ENCODE peak calls at places on chromosomes 7 and 10, in ten cellular contexts. One of them, this sample, is unnamed.

GRCh38 chr7:139820089-139820488 is 9.0 kb upstream of the TBXAS1 start:
- DNase-seq in H1: no peak
- DNase-seq in cardiac muscle cell: no peak
- DNase-seq in right cardiac atrium: peak; percentile 15
- DNase-seq in fibroblast of lung: no peak
- DNase-seq in CD4-positive, alpha-beta T cell: no peak
- DNase-seq in lower lobe of right lung: no peak
- DNase-seq in right atrium auricular region: no peak
- DNase-seq in stomach: no peak
- DNase-seq in epithelial cell of prostate: peak; percentile 72
- DNase-seq in this sample: no peak

GRCh38 chr10:11089272-11089671 is 71.6 kb downstream of the CELF2 start:
- DNase-seq in H1: no peak
- DNase-seq in cardiac muscle cell: no peak
- DNase-seq in right cardiac atrium: no peak
- DNase-seq in fibroblast of lung: no peak
- DNase-seq in CD4-positive, alpha-beta T cell: no peak
- DNase-seq in lower lobe of right lung: no peak
- DNase-seq in right atrium auricular region: no peak
- DNase-seq in stomach: no peak
- DNase-seq in epithelial cell of prostate: no peak
- DNase-seq in this sample: no peak

GRCh38 chr10:35626971-35627507 is 15.1 kb downstream of the FZD8 start:
- DNase-seq in H1: no peak
- DNase-seq in cardiac muscle cell: no peak
- DNase-seq in right cardiac atrium: no peak
- DNase-seq in fibroblast of lung: peak; percentile 21
- DNase-seq in CD4-positive, alpha-beta T cell: no peak
- DNase-seq in lower lobe of right lung: no peak
- DNase-seq in right atrium auricular region: no peak
- DNase-seq in stomach: no peak
- DNase-seq in epithelial cell of prostate: no peak
- DNase-seq in this sample: no peak

GRCh38 chr7:157666530-157667040 is 329.8 kb downstream of the DNAJB6 start:
- DNase-seq in H1: no peak
- DNase-seq in cardiac muscle cell: no peak
- DNase-seq in right cardiac atrium: no peak
- DNase-seq in fibroblast of lung: no peak
- DNase-seq in CD4-positive, alpha-beta T cell: no peak
- DNase-seq in lower lobe of right lung: no peak
- DNase-seq in right atrium auricular region: no peak
- DNase-seq in stomach: no peak
- DNase-seq in epithelial cell of prostate: no peak
- DNase-seq in this sample: no peak

GRCh38 chr7:92421676-92422435 is 25.4 kb upstream of the GATAD1 start:
- DNase-seq in H1: no peak
- DNase-seq in cardiac muscle cell: peak; percentile 73
- DNase-seq in right cardiac atrium: no peak
- DNase-seq in fibroblast of lung: no peak
- DNase-seq in CD4-positive, alpha-beta T cell: no peak
- DNase-seq in lower lobe of right lung: no peak
- DNase-seq in right atrium auricular region: no peak
- DNase-seq in stomach: no peak
- DNase-seq in epithelial cell of prostate: no peak
- DNase-seq in this sample: no peak

GRCh38 chr7:28407643-28408042 is 4.7 kb upstream of the CREB5 start:
- DNase-seq in H1: no peak
- DNase-seq in cardiac muscle cell: no peak
- DNase-seq in right cardiac atrium: no peak
- DNase-seq in fibroblast of lung: peak; percentile 81
- DNase-seq in CD4-positive, alpha-beta T cell: no peak
- DNase-seq in lower lobe of right lung: no peak
- DNase-seq in right atrium auricular region: no peak
- DNase-seq in stomach: no peak
- DNase-seq in epithelial cell of prostate: peak; percentile 82
- DNase-seq in this sample: no peak

GRCh38 chr7:156793334-156793733 is 99.6 kb downstream of the LMBR1 start:
- DNase-seq in H1: no peak
- DNase-seq in cardiac muscle cell: no peak
- DNase-seq in right cardiac atrium: no peak
- DNase-seq in fibroblast of lung: no peak
- DNase-seq in CD4-positive, alpha-beta T cell: no peak
- DNase-seq in lower lobe of right lung: no peak
- DNase-seq in right atrium auricular region: no peak
- DNase-seq in stomach: no peak
- DNase-seq in epithelial cell of prostate: no peak
- DNase-seq in this sample: no peak

GRCh38 chr7:157466473-157467261 is 129.9 kb downstream of the DNAJB6 start:
- DNase-seq in H1: no peak
- DNase-seq in cardiac muscle cell: no peak
- DNase-seq in right cardiac atrium: no peak
- DNase-seq in fibroblast of lung: no peak
- DNase-seq in CD4-positive, alpha-beta T cell: no peak
- DNase-seq in lower lobe of right lung: peak; percentile 5
- DNase-seq in right atrium auricular region: peak; percentile 32
- DNase-seq in stomach: peak; percentile 17
- DNase-seq in epithelial cell of prostate: no peak
- DNase-seq in this sample: no peak

GRCh38 chr7:80428161-80429054 is 83.5 kb downstream of the GNAT3 start:
- DNase-seq in H1: no peak
- DNase-seq in cardiac muscle cell: peak; percentile 52
- DNase-seq in right cardiac atrium: no peak
- DNase-seq in fibroblast of lung: peak; percentile 82
- DNase-seq in CD4-positive, alpha-beta T cell: no peak
- DNase-seq in lower lobe of right lung: no peak
- DNase-seq in right atrium auricular region: no peak
- DNase-seq in stomach: no peak
- DNase-seq in epithelial cell of prostate: no peak
- DNase-seq in this sample: no peak

GRCh38 chr10:59687657-59688056 is 22.0 kb downstream of the SLC16A9 start:
- DNase-seq in H1: no peak
- DNase-seq in cardiac muscle cell: no peak
- DNase-seq in right cardiac atrium: no peak
- DNase-seq in fibroblast of lung: no peak
- DNase-seq in CD4-positive, alpha-beta T cell: no peak
- DNase-seq in lower lobe of right lung: no peak
- DNase-seq in right atrium auricular region: no peak
- DNase-seq in stomach: no peak
- DNase-seq in epithelial cell of prostate: no peak
- DNase-seq in this sample: no peak

GRCh38 chr7:155961241-155962190 is 149.3 kb upstream of the SHH start:
- DNase-seq in H1: no peak
- DNase-seq in cardiac muscle cell: no peak
- DNase-seq in right cardiac atrium: no peak
- DNase-seq in fibroblast of lung: no peak
- DNase-seq in CD4-positive, alpha-beta T cell: no peak
- DNase-seq in lower lobe of right lung: peak; percentile 68
- DNase-seq in right atrium auricular region: peak; percentile 16
- DNase-seq in stomach: peak; percentile 71
- DNase-seq in epithelial cell of prostate: peak; percentile 81
- DNase-seq in this sample: peak; percentile 5

GRCh38 chr10:35912615-35913170 is 270.6 kb upstream of the FZD8 start:
- DNase-seq in H1: no peak
- DNase-seq in cardiac muscle cell: no peak
- DNase-seq in right cardiac atrium: no peak
- DNase-seq in fibroblast of lung: peak; percentile 60
- DNase-seq in CD4-positive, alpha-beta T cell: no peak
- DNase-seq in lower lobe of right lung: no peak
- DNase-seq in right atrium auricular region: no peak
- DNase-seq in stomach: no peak
- DNase-seq in epithelial cell of prostate: no peak
- DNase-seq in this sample: no peak

GRCh38 chr10:99529483-99530107 is 3.1 kb upstream of the NKX2-3 start:
- DNase-seq in H1: no peak
- DNase-seq in cardiac muscle cell: no peak
- DNase-seq in right cardiac atrium: no peak
- DNase-seq in fibroblast of lung: peak; percentile 34
- DNase-seq in CD4-positive, alpha-beta T cell: no peak
- DNase-seq in lower lobe of right lung: no peak
- DNase-seq in right atrium auricular region: no peak
- DNase-seq in stomach: no peak
- DNase-seq in epithelial cell of prostate: no peak
- DNase-seq in this sample: no peak

DNA sequence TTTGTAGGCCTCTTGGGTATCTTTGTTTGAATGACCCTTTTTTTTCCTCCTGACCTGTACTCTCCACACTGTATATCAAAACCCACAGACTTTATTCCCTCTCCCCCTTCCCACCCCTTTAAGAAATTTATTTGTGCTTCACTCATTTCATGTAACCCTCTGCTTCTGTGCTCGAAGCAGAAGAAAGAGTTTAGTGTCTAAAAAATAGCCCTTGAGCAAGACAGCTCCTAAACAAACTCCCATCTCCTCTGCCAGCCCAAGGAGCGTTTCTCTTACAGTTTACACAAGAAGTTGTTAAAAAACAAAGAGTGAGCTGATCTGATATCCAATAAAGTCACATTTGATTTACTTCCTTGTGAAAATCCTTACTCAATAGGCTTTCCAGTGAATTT is 141.3 kb downstream of the BAMBI start:
- DNase-seq in H1: no peak
- DNase-seq in cardiac muscle cell: no peak
- DNase-seq in right cardiac atrium: no peak
- DNase-seq in fibroblast of lung: peak; percentile 16
- DNase-seq in CD4-positive, alpha-beta T cell: no peak
- DNase-seq in lower lobe of right lung: no peak
- DNase-seq in right atrium auricular region: no peak
- DNase-seq in stomach: no peak
- DNase-seq in epithelial cell of prostate: no peak
- DNase-seq in this sample: no peak
- H3K27ac ChIP-seq in H1: no peak overlapping the region
- H3K27ac ChIP-seq in cardiac muscle cell: peak overlapping the region; percentile 26
- H3K27ac ChIP-seq in right cardiac atrium: no peak overlapping the region
- H3K27ac ChIP-seq in fibroblast of lung: no peak overlapping the region
- H3K27ac ChIP-seq in CD4-positive, alpha-beta T cell: no peak overlapping the region
- H3K27ac ChIP-seq in lower lobe of right lung: no peak overlapping the region
- H3K27ac ChIP-seq in right atrium auricular region: no peak overlapping the region
- H3K27ac ChIP-seq in stomach: no peak overlapping the region
- H3K27ac ChIP-seq in epithelial cell of prostate: no peak overlapping the region
- H3K27ac ChIP-seq in this sample: no peak overlapping the region

GRCh38 chr7:73578342-73579124 is at the start of gene TBL2:
- DNase-seq in H1: peak; percentile 97
- DNase-seq in cardiac muscle cell: peak; percentile 100
- DNase-seq in right cardiac atrium: peak; percentile 99
- DNase-seq in fibroblast of lung: peak; percentile 99
- DNase-seq in CD4-positive, alpha-beta T cell: peak; percentile 99
- DNase-seq in lower lobe of right lung: peak; percentile 99
- DNase-seq in right atrium auricular region: peak; percentile 98
- DNase-seq in stomach: peak; percentile 100
- DNase-seq in epithelial cell of prostate: peak; percentile 85
- DNase-seq in this sample: peak; percentile 98
- H3K27ac ChIP-seq in H1: no peak within 1 kb of the TSS
- H3K27ac ChIP-seq in cardiac muscle cell: peak within 1 kb of the TSS; percentile 91
- H3K27ac ChIP-seq in right cardiac atrium: peak within 1 kb of the TSS; percentile 87
- H3K27ac ChIP-seq in fibroblast of lung: peak within 1 kb of the TSS; percentile 92
- H3K27ac ChIP-seq in CD4-positive, alpha-beta T cell: peak within 1 kb of the TSS; percentile 78
- H3K27ac ChIP-seq in lower lobe of right lung: peak within 1 kb of the TSS; percentile 90
- H3K27ac ChIP-seq in right atrium auricular region: peak within 1 kb of the TSS; percentile 93
- H3K27ac ChIP-seq in stomach: peak within 1 kb of the TSS; percentile 92
- H3K27ac ChIP-seq in epithelial cell of prostate: peak within 1 kb of the TSS; percentile 72
- H3K27ac ChIP-seq in this sample: peak within 1 kb of the TSS; percentile 84

DNA sequence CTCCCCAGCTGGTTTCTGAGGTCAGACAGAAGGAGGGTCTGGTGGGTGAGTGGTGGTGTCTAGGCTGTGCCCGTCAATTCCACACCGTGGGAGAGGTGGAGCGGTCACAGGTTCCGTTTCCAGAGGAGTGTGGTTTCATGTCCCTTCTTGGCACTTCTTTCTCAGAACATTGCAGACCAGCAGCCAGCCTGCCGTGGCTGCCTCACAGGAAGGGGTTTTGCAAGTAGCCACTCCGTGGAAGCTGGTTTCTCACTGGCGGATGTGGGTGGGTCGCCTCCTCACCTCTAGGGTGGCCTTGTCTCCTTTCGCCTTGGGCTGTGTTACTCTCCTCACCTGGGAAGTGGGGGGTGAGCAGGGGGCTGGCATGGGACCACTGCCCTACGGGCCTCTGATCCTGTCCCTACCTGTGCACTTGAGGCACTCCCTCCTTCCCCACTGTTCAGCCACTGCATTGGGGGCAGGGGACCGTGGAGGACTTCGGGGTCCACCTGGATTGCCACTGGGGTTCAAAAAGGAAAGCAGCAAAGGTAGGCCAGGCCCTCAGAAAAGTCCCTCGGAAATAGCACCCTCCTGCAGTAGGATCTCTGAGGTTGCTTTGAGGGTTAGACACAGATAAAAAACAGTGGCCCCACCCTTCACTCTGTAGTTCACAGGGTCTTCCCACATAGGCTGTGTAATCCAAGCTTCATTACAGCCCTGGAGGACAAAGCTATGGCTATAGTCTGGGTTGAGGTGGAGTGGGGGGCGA is 33.9 kb downstream of the TSPAN14 start:
- DNase-seq in H1: no peak
- DNase-seq in cardiac muscle cell: no peak
- DNase-seq in right cardiac atrium: peak; percentile 72
- DNase-seq in fibroblast of lung: no peak
- DNase-seq in CD4-positive, alpha-beta T cell: no peak
- DNase-seq in lower lobe of right lung: peak; percentile 83
- DNase-seq in right atrium auricular region: no peak
- DNase-seq in stomach: peak; percentile 39
- DNase-seq in epithelial cell of prostate: no peak
- DNase-seq in this sample: no peak
- H3K27ac ChIP-seq in H1: no peak overlapping the region
- H3K27ac ChIP-seq in cardiac muscle cell: no peak overlapping the region
- H3K27ac ChIP-seq in right cardiac atrium: no peak overlapping the region
- H3K27ac ChIP-seq in fibroblast of lung: no peak overlapping the region
- H3K27ac ChIP-seq in CD4-positive, alpha-beta T cell: peak overlapping the region; percentile 84
- H3K27ac ChIP-seq in lower lobe of right lung: peak overlapping the region; percentile 76
- H3K27ac ChIP-seq in right atrium auricular region: no peak overlapping the region
- H3K27ac ChIP-seq in stomach: peak overlapping the region; percentile 0
- H3K27ac ChIP-seq in epithelial cell of prostate: peak overlapping the region; percentile 45
- H3K27ac ChIP-seq in this sample: no peak overlapping the region

DNA sequence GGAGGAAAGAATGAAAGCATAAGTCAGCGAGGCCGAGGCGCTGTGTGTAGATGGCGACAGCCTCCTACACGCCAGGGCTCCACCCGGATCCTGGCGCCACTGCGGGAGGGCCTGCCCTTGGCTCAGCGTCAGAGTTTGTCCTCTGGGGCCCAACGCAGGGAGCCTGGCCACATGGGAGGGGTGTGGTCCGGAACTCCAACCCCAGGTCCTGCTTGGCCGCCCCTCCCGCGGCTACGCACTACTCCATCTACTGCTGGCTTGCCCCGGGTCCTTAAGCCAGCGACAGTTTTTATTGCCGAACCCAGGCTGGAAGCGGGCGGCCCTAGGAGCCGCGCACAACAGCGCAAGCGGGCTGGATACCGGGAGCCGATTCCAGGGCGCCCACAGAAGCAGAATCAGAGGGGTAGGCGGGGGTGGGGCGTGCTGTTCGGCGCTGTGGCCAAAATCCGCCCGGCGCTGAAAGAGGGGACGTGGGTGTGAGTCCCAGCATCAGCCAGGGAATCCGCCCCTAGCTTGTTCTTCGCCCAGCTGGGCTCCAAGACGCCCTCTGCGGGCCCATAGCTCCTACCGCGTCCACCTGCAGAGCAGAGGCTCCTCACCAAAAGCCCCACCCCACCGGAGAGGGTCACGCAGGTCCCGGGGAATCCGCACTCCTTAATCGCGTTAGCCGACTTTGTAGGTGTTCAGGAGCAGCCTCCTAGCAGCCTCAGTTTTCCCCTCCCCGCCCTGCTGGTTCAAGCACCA is 4.5 kb downstream of the KAZALD1 start:
- DNase-seq in H1: no peak
- DNase-seq in cardiac muscle cell: peak; percentile 75
- DNase-seq in right cardiac atrium: peak; percentile 95
- DNase-seq in fibroblast of lung: peak; percentile 79
- DNase-seq in CD4-positive, alpha-beta T cell: peak; percentile 28
- DNase-seq in lower lobe of right lung: peak; percentile 91
- DNase-seq in right atrium auricular region: peak; percentile 92
- DNase-seq in stomach: peak; percentile 94
- DNase-seq in epithelial cell of prostate: no peak
- DNase-seq in this sample: no peak
- H3K27ac ChIP-seq in H1: no peak overlapping the region
- H3K27ac ChIP-seq in cardiac muscle cell: peak overlapping the region; percentile 52
- H3K27ac ChIP-seq in right cardiac atrium: peak overlapping the region; percentile 53
- H3K27ac ChIP-seq in fibroblast of lung: peak overlapping the region; percentile 48
- H3K27ac ChIP-seq in CD4-positive, alpha-beta T cell: no peak overlapping the region
- H3K27ac ChIP-seq in lower lobe of right lung: peak overlapping the region; percentile 76
- H3K27ac ChIP-seq in right atrium auricular region: peak overlapping the region; percentile 75
- H3K27ac ChIP-seq in stomach: peak overlapping the region; percentile 98
- H3K27ac ChIP-seq in epithelial cell of prostate: peak overlapping the region; percentile 47
- H3K27ac ChIP-seq in this sample: peak overlapping the region; percentile 16

This sample was measured in caudate nucleus.